ENCODE peak calls at places on chromosomes 2 and 18, in ten cellular contexts. U is fibroblast of lung, M is A549, B is colonic mucosa, N is psoas muscle, D is BE2C, H is endodermal cell, X is hepatocyte, K is body of pancreas, S is right atrium auricular region. J is an unnamed sample.

GRCh38 chr18:79321625-79322024 is 74.1 kb upstream of the NFATC1 start:
- DNase-seq in U (peak; percentile 38), M (no peak), B (no peak), N (no peak), D (no peak), H (no peak), X (no peak), K (no peak), S (no peak), J (no peak)

GRCh38 chr18:47036298-47036874 is 965 bp upstream of the ELOA2 start:
- DNase-seq in U (peak; percentile 42), M (peak; percentile 29), B (peak; percentile 20), N (no peak), D (peak; percentile 7), H (peak; percentile 68), X (peak; percentile 37), K (peak; percentile 35), S (no peak), J (no peak)

GRCh38 chr18:78637442-78638402 is 341.9 kb upstream of the SALL3 start:
- DNase-seq in U (no peak), M (no peak), B (no peak), N (no peak), D (no peak), H (no peak), X (no peak), K (no peak), S (no peak), J (no peak)

GRCh38 chr2:156538083-156538504 is 101.9 kb downstream of the GPD2 start:
- DNase-seq in U (no peak), M (no peak), B (no peak), N (no peak), D (no peak), H (no peak), X (no peak), K (no peak), S (no peak), J (no peak)

GRCh38 chr2:120820263-120820884 is 84.7 kb downstream of the GLI2 start:
- DNase-seq in U (peak; percentile 89), M (no peak), B (no peak), N (peak; percentile 59), D (peak; percentile 40), H (peak; percentile 59), X (peak; percentile 77), K (no peak), S (no peak), J (no peak)

GRCh38 chr2:1091895-1092585 is 141.4 kb downstream of the SNTG2 start:
- DNase-seq in U (no peak), M (no peak), B (no peak), N (no peak), D (no peak), H (no peak), X (no peak), K (no peak), S (peak; percentile 28), J (no peak)

GRCh38 chr2:219611306-219611705 is 13.6 kb downstream of the STK11IP start:
- DNase-seq in U (no peak), M (no peak), B (no peak), N (no peak), D (no peak), H (no peak), X (no peak), K (no peak), S (no peak), J (no peak)

GRCh38 chr2:128322651-128323491 is 4.2 kb upstream of the HS6ST1 start:
- DNase-seq in U (no peak), M (no peak), B (peak; percentile 29), N (no peak), D (no peak), H (peak; percentile 80), X (peak; percentile 15), K (peak; percentile 16), S (peak; percentile 59), J (no peak)

GRCh38 chr18:79986726-79987125 is 1.6 kb downstream of the TXNL4A start:
- DNase-seq in U (no peak), M (no peak), B (no peak), N (no peak), D (no peak), H (no peak), X (no peak), K (no peak), S (no peak), J (no peak)

GRCh38 chr18:57586243-57587049 is at the start of gene FECH:
- DNase-seq in U (peak; percentile 66), M (peak; percentile 70), B (peak; percentile 81), N (peak; percentile 93), D (peak; percentile 55), H (peak; percentile 85), X (peak; percentile 82), K (peak; percentile 87), S (peak; percentile 76), J (peak; percentile 90)

GRCh38 chr2:239296020-239296932 is 104.5 kb downstream of the HDAC4 start:
- DNase-seq in U (no peak), M (no peak), B (no peak), N (peak; percentile 49), D (no peak), H (peak; percentile 38), X (peak; percentile 58), K (peak; percentile 64), S (no peak), J (no peak)

GRCh38 chr2:9765611-9766531 is 77.4 kb upstream of the TAF1B start:
- DNase-seq in U (no peak), M (no peak), B (no peak), N (no peak), D (no peak), H (peak; percentile 65), X (peak; percentile 71), K (no peak), S (no peak), J (no peak)

GRCh38 chr18:4119813-4120212 is 335.3 kb downstream of the DLGAP1 start:
- DNase-seq in U (no peak), M (no peak), B (no peak), N (no peak), D (no peak), H (no peak), X (no peak), K (no peak), S (no peak), J (no peak)
- TF ChIP-seq CTCF in U (no peak), M (no peak), B (no peak), N (no peak), D (no peak), H (peak; percentile 26), X (no peak), K (no peak), S (no peak), J (no peak)

GRCh38 chr18:64742898-64743297 is 594.0 kb upstream of the LINC00305 start:
- DNase-seq in U (no peak), M (no peak), B (no peak), N (no peak), D (no peak), H (no peak), X (no peak), K (no peak), S (no peak), J (no peak)

GRCh38 chr18:64749884-64750283 is 601.0 kb upstream of the LINC00305 start:
- DNase-seq in U (no peak), M (no peak), B (no peak), N (no peak), D (no peak), H (no peak), X (no peak), K (no peak), S (no peak), J (no peak)

DNA sequence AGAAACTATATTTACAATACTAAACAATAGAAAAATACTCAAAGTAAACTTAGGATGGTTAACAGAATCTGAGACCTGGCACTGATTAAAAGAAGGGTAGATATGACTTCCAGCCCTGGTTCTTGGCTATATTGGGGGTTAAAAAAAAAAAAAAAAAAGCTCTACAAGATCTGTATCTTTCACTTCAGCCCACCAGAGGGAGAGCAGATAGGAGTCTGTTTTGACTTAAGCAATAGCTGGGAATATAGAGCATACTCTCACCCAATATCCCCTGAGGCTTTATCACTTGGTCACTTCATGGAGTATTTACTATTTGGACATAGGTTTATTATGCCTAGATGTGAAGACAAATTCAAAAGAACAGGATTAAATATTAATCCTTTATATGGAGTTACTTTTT is 598.9 kb upstream of the LINC00305 start:
- DNase-seq in U (no peak), M (no peak), B (no peak), N (no peak), D (peak; percentile 16), H (no peak), X (no peak), K (no peak), S (no peak), J (no peak)
- H3K9me3 ChIP-seq in U (no peaks in the 10 kb centered on the region), M (no peaks in the 10 kb centered on the region), B (no peaks in the 10 kb centered on the region), N (peaks cover 6% of the 10 kb centered on the region), D (no peaks in the 10 kb centered on the region), H (no peaks in the 10 kb centered on the region), X (no peaks in the 10 kb centered on the region), K (no peaks in the 10 kb centered on the region), S (no peaks in the 10 kb centered on the region), J (no peaks in the 10 kb centered on the region)

GRCh38 chr2:27887830-27888229 is 2.4 kb downstream of the RBKS start:
- DNase-seq in U (no peak), M (no peak), B (no peak), N (no peak), D (no peak), H (no peak), X (no peak), K (no peak), S (no peak), J (no peak)

GRCh38 chr2:27887122-27887521 is 3.1 kb downstream of the RBKS start:
- DNase-seq in U (no peak), M (no peak), B (no peak), N (no peak), D (no peak), H (no peak), X (no peak), K (no peak), S (no peak), J (no peak)

GRCh38 chr2:27889774-27890145 is 427 bp downstream of the RBKS start:
- DNase-seq in U (no peak), M (no peak), B (peak; percentile 32), N (no peak), D (no peak), H (no peak), X (no peak), K (peak; percentile 20), S (no peak), J (no peak)

GRCh38 chr2:27890146-27891062 is at the start of the genes BABAM2 and RBKS:
- DNase-seq in U (peak; percentile 77), M (peak; percentile 91), B (peak; percentile 93), N (peak; percentile 94), D (peak; percentile 90), H (peak; percentile 94), X (peak; percentile 94), K (peak; percentile 89), S (peak; percentile 88), J (peak; percentile 90)

GRCh38 chr2:27888790-27889189 is 1.4 kb downstream of the RBKS start:
- DNase-seq in U (no peak), M (no peak), B (no peak), N (no peak), D (no peak), H (no peak), X (no peak), K (no peak), S (no peak), J (no peak)
- H3K4me3 ChIP-seq in U (no peak overlapping the region), M (peak overlapping the region; percentile 85), B (no peak overlapping the region), N (peak overlapping the region; percentile 70), D (no peak overlapping the region), H (peak overlapping the region; percentile 94), X (no peak overlapping the region), K (no peak overlapping the region), S (no peak overlapping the region), J (no peak overlapping the region)

GRCh38 chr2:234526711-234527110 is 29.8 kb upstream of the ARL4C start:
- DNase-seq in U (no peak), M (no peak), B (no peak), N (no peak), D (no peak), H (no peak), X (no peak), K (no peak), S (no peak), J (no peak)
- TF ChIP-seq CTCF in U (no peak), M (no peak), B (no peak), N (no peak), D (no peak), H (no peak), X (no peak), K (no peak), S (no peak), J (no peak)